ENCODE peak calls at places on chromosomes 13 and 19, in four cellular contexts. F is naive B cell; U is CD8-positive, alpha-beta memory T cell; M is neural crest cell. I is an unnamed sample.

GRCh38 chr13:33494596-33495214 is 209.2 kb upstream of the STARD13 start:
- DNase-seq in F (no peak), U (no peak), M (no peak), I (no peak)

GRCh38 chr19:8252922-8253589 is 43.9 kb downstream of the CERS4 start:
- DNase-seq in F (peak), U (peak), M (peak), I (peak)

GRCh38 chr13:50801087-50801931 is 42.2 kb downstream of the DLEU7 start:
- DNase-seq in F (peak), U (peak), M (peak), I (peak)

GRCh38 chr19:39390460-39390758 is 497 bp downstream of the PAF1 start:
- DNase-seq in F (no peak), U (peak), M (no peak), I (no peak)

GRCh38 chr19:47239610-47240296 is 8.8 kb upstream of the BBC3 start:
- DNase-seq in F (peak), U (peak), M (peak), I (peak)

GRCh38 chr13:24899601-24900000 is 135.6 kb downstream of the RNF17 start:
- DNase-seq in F (no peak), U (no peak), M (no peak), I (no peak)

GRCh38 chr13:107808388-107808787 is 406.9 kb downstream of the LIG4 start:
- DNase-seq in F (no peak), U (no peak), M (no peak), I (no peak)

GRCh38 chr13:106997219-106997618 is 429.3 kb upstream of the ARGLU1 start:
- DNase-seq in F (no peak), U (no peak), M (no peak), I (no peak)

GRCh38 chr13:106401081-106401480 is 134.4 kb downstream of the EFNB2 start:
- DNase-seq in F (no peak), U (no peak), M (no peak), I (no peak)

GRCh38 chr13:49071341-49071937 is 95.7 kb downstream of the FNDC3A start:
- DNase-seq in F (no peak), U (no peak), M (no peak), I (no peak)

GRCh38 chr13:102609696-102610095 is 12.9 kb downstream of the TPP2 start:
- DNase-seq in F (no peak), U (no peak), M (no peak), I (no peak)

GRCh38 chr13:106038752-106039151 is 496.7 kb downstream of the EFNB2 start:
- DNase-seq in F (no peak), U (no peak), M (no peak), I (no peak)

GRCh38 chr19:48615145-48616040 is 517 bp upstream of the FAM83E start:
- DNase-seq in F (no peak), U (no peak), M (no peak), I (no peak)

GRCh38 chr19:34096020-34096915 is 76.0 kb upstream of the LSM14A start:
- DNase-seq in F (peak), U (no peak), M (no peak), I (no peak)

GRCh38 chr19:39052846-39053245 is 20.5 kb upstream of the FBXO27 start:
- DNase-seq in F (no peak), U (no peak), M (no peak), I (no peak)

GRCh38 chr13:36872621-36873020 is 47.4 kb downstream of the SMAD9 start:
- DNase-seq in F (no peak), U (no peak), M (no peak), I (no peak)

GRCh38 chr13:29619995-29620394 is 24.5 kb upstream of the SLC7A1 start:
- DNase-seq in F (no peak), U (no peak), M (no peak), I (no peak)

GRCh38 chr13:26007774-26008173 is 44.0 kb downstream of the SHISA2 start:
- DNase-seq in F (no peak), U (no peak), M (no peak), I (no peak)

GRCh38 chr13:100203696-100204367 is 114.9 kb downstream of the PCCA start:
- DNase-seq in F (peak), U (no peak), M (no peak), I (no peak)

GRCh38 chr13:108433976-108434375 is 164.5 kb downstream of the TNFSF13B start:
- DNase-seq in F (no peak), U (no peak), M (no peak), I (no peak)

GRCh38 chr13:100235311-100235901 is 146.5 kb downstream of the PCCA start:
- DNase-seq in F (peak), U (no peak), M (peak), I (peak)

GRCh38 chr13:99965329-99966000 is 6.1 kb downstream of the ZIC5 start:
- DNase-seq in F (no peak), U (no peak), M (no peak), I (no peak)

GRCh38 chr19:55442372-55443044 is 592 bp downstream of the SHISA7 start:
- DNase-seq in F (no peak), U (no peak), M (no peak), I (no peak)

GRCh38 chr13:39951301-39951700 is 295.8 kb downstream of the COG6 start:
- DNase-seq in F (no peak), U (no peak), M (no peak), I (no peak)

GRCh38 chr19:39996218-39996810 is 546 bp upstream of the ZNF546 start:
- DNase-seq in F (no peak), U (peak), M (peak), I (peak)

GRCh38 chr13:27442071-27442647 is 8.2 kb downstream of the MTIF3 start:
- DNase-seq in F (no peak), U (no peak), M (no peak), I (no peak)

GRCh38 chr19:35045667-35046300 is 4.3 kb downstream of the HPN start:
- DNase-seq in F (peak), U (no peak), M (no peak), I (no peak)

GRCh38 chr13:81779896-81780295 is 1439.0 kb upstream of the SPRY2 start:
- DNase-seq in F (no peak), U (no peak), M (no peak), I (no peak)

GRCh38 chr13:69737129-69737935 is 370.3 kb upstream of the ATXN8OS start:
- DNase-seq in F (no peak), U (no peak), M (no peak), I (no peak)

GRCh38 chr19:10254244-10254643 is 2.2 kb downstream of the MRPL4 start:
- DNase-seq in F (no peak), U (no peak), M (no peak), I (no peak)

I was measured in stimulated activated naive CD8-positive, alpha-beta T cell treated with anti-CD3 and anti-CD28 coated beads, Interleukin-15, amount 100 ng/mL, for 72 hours.